ENCODE peak calls at places on chromosomes 13 and 19, in five cellular contexts. H is heart left ventricle; J is WERI-Rb-1; I is HL-60; M is effector memory CD4-positive, alpha-beta T cell. X is an unnamed sample.

GRCh38 chr13:28576037-28576436 is 81.1 kb upstream of the FLT1 start:
- DNase-seq in H (no peak), J (no peak), I (no peak), M (no peak), X (no peak)

GRCh38 chr13:99425485-99426341 is 75.6 kb upstream of the TM9SF2 start:
- DNase-seq in H (no peak), J (no peak), I (no peak), M (no peak), X (peak; percentile 48)

GRCh38 chr13:24605923-24606372 is 74.3 kb upstream of the ATP12A start:
- DNase-seq in H (no peak), J (peak; percentile 44), I (peak; percentile 17), M (no peak), X (peak; percentile 66)

GRCh38 chr19:54389556-54389955 is 24.8 kb upstream of the LAIR1 start:
- DNase-seq in H (no peak), J (no peak), I (no peak), M (no peak), X (no peak)

GRCh38 chr13:111968611-111969010 is 98.3 kb upstream of the SOX1 start:
- DNase-seq in H (no peak), J (no peak), I (no peak), M (no peak), X (no peak)

GRCh38 chr19:4057913-4058695 is 8.6 kb downstream of the ZBTB7A start:
- DNase-seq in H (peak; percentile 83), J (peak; percentile 78), I (peak; percentile 82), M (no peak), X (no peak)

GRCh38 chr19:47408156-47408938 is 11.0 kb downstream of the MEIS3 start:
- DNase-seq in H (no peak), J (no peak), I (no peak), M (no peak), X (no peak)

GRCh38 chr19:49475995-49476880 is 2.2 kb downstream of the FLT3LG start:
- DNase-seq in H (no peak), J (peak; percentile 91), I (no peak), M (peak; percentile 55), X (peak; percentile 81)

GRCh38 chr19:1067341-1068103 is 555 bp downstream of the ARHGAP45 start:
- DNase-seq in H (no peak), J (no peak), I (peak; percentile 59), M (peak; percentile 76), X (peak; percentile 79)

GRCh38 chr19:49362926-49363264 is 679 bp upstream of the TEAD2 start:
- DNase-seq in H (peak; percentile 51), J (no peak), I (no peak), M (no peak), X (peak; percentile 26)

GRCh38 chr13:35144496-35144895 is 202.4 kb downstream of the NBEA start:
- DNase-seq in H (no peak), J (no peak), I (no peak), M (no peak), X (no peak)

GRCh38 chr19:6753178-6754031 is 13.8 kb downstream of the SH2D3A start:
- DNase-seq in H (peak; percentile 67), J (peak; percentile 53), I (peak; percentile 86), M (peak; percentile 59), X (peak; percentile 77)

GRCh38 chr19:1000095-1000494 is at the start of gene GRIN3B:
- DNase-seq in H (peak; percentile 49), J (peak; percentile 90), I (no peak), M (peak; percentile 42), X (peak; percentile 57)

GRCh38 chr19:11382898-11383705 is 1.0 kb downstream of the EPOR start:
- DNase-seq in H (peak; percentile 30), J (peak; percentile 67), I (peak; percentile 57), M (no peak), X (peak; percentile 52)

GRCh38 chr13:110397445-110397844 is 90.4 kb downstream of the COL4A2 start:
- DNase-seq in H (no peak), J (no peak), I (no peak), M (no peak), X (no peak)

GRCh38 chr19:49858591-49858985 is 7.6 kb downstream of the PTOV1 start:
- DNase-seq in H (no peak), J (no peak), I (no peak), M (no peak), X (no peak)

GRCh38 chr19:55226788-55227187 is 1.8 kb downstream of the TMEM86B start:
- DNase-seq in H (no peak), J (no peak), I (no peak), M (no peak), X (no peak)

GRCh38 chr13:35764359-35765015 is 288.0 kb upstream of the MAB21L1 start:
- DNase-seq in H (no peak), J (peak; percentile 57), I (no peak), M (no peak), X (no peak)

GRCh38 chr13:29991343-29991742 is 140.9 kb upstream of the UBL3 start:
- DNase-seq in H (no peak), J (peak; percentile 54), I (no peak), M (no peak), X (no peak)

DNA sequence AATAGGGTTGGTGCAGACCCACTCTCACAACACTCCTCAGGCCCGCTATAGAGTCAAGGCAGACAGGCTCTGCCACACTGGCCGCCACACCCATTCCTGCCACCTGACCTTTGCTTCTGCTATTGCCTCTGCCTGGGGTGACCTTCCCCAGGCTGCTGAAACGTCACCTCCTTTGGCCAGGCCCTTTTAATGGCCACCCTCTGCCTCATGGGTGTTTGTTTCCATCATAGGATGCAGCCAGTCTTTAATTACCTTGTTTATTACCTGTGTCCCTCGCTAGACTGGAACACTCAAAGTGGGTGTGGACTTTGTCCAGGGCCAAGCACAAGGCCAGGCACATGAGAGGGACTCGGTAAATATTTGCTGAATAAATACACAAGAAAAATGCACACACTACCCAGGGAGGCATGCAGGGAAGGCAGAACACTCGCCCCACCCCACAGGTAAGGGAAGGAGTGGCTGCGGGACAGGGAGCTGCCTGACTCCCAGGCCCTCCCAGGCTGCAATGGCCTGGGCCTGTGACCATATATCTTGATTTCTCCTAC is 3.2 kb downstream of the LSM4 start:
- DNase-seq in H (no peak), J (no peak), I (no peak), M (no peak), X (no peak)
- H3K4me3 ChIP-seq in H (no peak overlapping the region), J (no peak overlapping the region), I (no peak overlapping the region), M (no peak overlapping the region), X (no peak overlapping the region)

GRCh38 chr13:76153239-76153638 is 517.1 kb downstream of the LMO7 start:
- DNase-seq in H (no peak), J (no peak), I (no peak), M (no peak), X (no peak)

GRCh38 chr13:76148374-76148773 is 512.2 kb downstream of the LMO7 start:
- DNase-seq in H (no peak), J (no peak), I (no peak), M (no peak), X (no peak)

GRCh38 chr13:76148926-76149325 is 512.8 kb downstream of the LMO7 start:
- DNase-seq in H (no peak), J (no peak), I (no peak), M (no peak), X (no peak)
- H3K27me3 ChIP-seq in H (no peaks in the 10 kb centered on the region), J (no peaks in the 10 kb centered on the region), I (no peaks in the 10 kb centered on the region), M (no peaks in the 10 kb centered on the region), X (peaks cover 2% of the 10 kb centered on the region)

GRCh38 chr19:7888826-7889217 is 512 bp downstream of the LRRC8E start:
- DNase-seq in H (no peak), J (no peak), I (no peak), M (no peak), X (no peak)
- H3K4me3 ChIP-seq in H (peak overlapping the region; percentile 29), J (no peak overlapping the region), I (no peak overlapping the region), M (no peak overlapping the region), X (no peak overlapping the region)

DNA sequence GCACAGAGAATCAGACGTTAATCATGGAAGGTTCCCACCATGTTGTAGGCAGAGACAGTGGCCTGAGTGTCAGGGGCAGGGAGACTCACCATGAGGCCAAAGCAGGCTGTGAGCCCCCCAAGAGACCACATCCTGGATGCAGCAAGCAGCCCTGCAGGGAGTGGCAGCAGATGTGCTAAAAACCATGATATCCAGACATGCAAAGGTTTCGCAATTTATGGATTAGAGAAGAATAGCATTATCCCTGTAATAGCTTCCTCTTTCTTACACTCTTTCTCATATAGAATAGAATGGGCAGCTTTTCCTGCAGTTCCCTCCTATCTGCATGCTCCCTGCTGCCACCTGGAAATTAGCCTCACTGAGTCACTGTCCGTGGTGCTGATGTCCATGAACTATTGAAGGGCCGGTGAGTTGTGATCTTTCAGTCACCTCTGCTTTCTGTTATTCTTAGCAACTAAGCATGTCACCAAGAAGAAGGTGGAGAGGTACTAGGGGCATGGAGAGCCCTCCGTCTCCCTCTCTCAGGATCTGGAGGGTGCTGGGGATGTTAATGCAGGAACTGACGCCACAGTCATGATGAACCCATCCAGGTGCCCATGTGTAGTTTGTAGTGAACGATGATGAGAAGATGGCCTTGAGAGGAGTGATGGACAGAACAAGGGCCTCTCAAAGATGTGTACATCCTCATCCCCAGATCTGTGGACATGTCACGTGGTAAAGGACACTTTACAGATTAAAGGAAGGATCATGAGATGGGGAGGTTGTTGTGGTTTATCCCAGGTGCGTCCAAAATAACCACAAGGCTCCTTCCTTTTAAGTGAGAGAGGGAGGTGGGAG is 9.9 kb downstream of the CEACAM4 start:
- DNase-seq in H (no peak), J (no peak), I (no peak), M (no peak), X (no peak)
- H3K27me3 ChIP-seq in H (no peaks in the 10 kb centered on the region), J (peaks cover 86% of the 10 kb centered on the region), I (no peaks in the 10 kb centered on the region), M (no peaks in the 10 kb centered on the region), X (no peaks in the 10 kb centered on the region)

GRCh38 chr19:29092712-29093552 is 120.0 kb downstream of the UQCRFS1 start:
- DNase-seq in H (no peak), J (no peak), I (no peak), M (no peak), X (no peak)
- H3K4me3 ChIP-seq in H (no peak overlapping the region), J (no peak overlapping the region), I (no peak overlapping the region), M (no peak overlapping the region), X (no peak overlapping the region)

DNA sequence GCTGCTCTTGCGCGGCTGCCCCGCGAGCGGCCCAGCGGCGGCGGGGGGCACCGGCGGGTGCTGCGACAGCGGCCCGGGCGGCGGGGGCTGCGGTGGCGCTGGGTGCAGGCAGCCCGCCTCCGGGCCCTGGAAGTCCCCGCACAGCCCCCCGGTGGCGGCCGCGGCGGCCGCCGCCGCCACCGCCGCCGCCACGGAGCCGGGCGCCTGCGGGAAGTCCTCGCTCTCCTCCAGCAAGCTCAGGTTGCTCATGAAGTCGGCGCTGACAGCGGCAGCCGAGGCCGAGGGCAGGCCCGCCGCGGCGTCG is 735 bp downstream of the FOXO1 start:
- DNase-seq in H (no peak), J (no peak), I (no peak), M (peak; percentile 42), X (peak; percentile 36)
- H3K27me3 ChIP-seq in H (no peaks in the 10 kb centered on the region), J (no peaks in the 10 kb centered on the region), I (peaks cover 40% of the 10 kb centered on the region), M (no peaks in the 10 kb centered on the region), X (no peaks in the 10 kb centered on the region)

X was measured in CD4-positive, CD25-positive, alpha-beta regulatory T cell.